ENCODE peak calls at places on chromosome 3, in six cellular contexts. V is GM06990, K is GM12878, I is heart right ventricle, C is AG04450, J is foreskin fibroblast. E is an unnamed sample.

GRCh38 chr3:99394831-99395733 is 243.3 kb upstream of the COL8A1 start:
- DNase-seq in C (peak), V (no peak), K (no peak), J (peak), I (no peak), E (peak)

GRCh38 chr3:75171632-75172230 is 492.4 kb upstream of the FRG2C start:
- DNase-seq in C (no peak), I (no peak), V (no peak), K (no peak), J (peak), E (peak)

GRCh38 chr3:177420643-177421042 is 223.4 kb upstream of the TBL1XR1 start:
- DNase-seq in C (no peak), V (no peak), J (peak), I (no peak), K (no peak), E (peak)

GRCh38 chr3:34000301-34000700 is 201.9 kb downstream of the PDCD6IP start:
- DNase-seq in C (no peak), V (no peak), I (no peak), K (no peak), J (no peak), E (no peak)

GRCh38 chr3:126750760-126751129 is 46.7 kb downstream of the CHCHD6 start:
- DNase-seq in K (no peak), V (no peak), C (no peak), I (no peak), J (no peak), E (peak)

GRCh38 chr3:10738688-10739372 is 77.2 kb upstream of the SLC6A11 start:
- DNase-seq in I (peak), K (no peak), V (peak), J (peak), C (peak), E (peak)

GRCh38 chr3:98784666-98785600 is 21.8 kb downstream of the ST3GAL6 start:
- DNase-seq in J (peak), V (no peak), K (no peak), C (peak), I (no peak), E (peak)

GRCh38 chr3:23611737-23612295 is 193.9 kb upstream of the UBE2E1 start:
- DNase-seq in J (peak), V (no peak), C (peak), K (no peak), I (peak), E (peak)

GRCh38 chr3:58044656-58045055 is 36.4 kb downstream of the FLNB start:
- DNase-seq in I (peak), K (no peak), J (peak), V (no peak), C (no peak), E (no peak)

GRCh38 chr3:124765197-124765596 is 34.9 kb downstream of the UMPS start:
- DNase-seq in V (no peak), C (no peak), K (no peak), J (no peak), I (no peak), E (no peak)

GRCh38 chr3:51705276-51706020 is 1.4 kb upstream of the GRM2 start:
- DNase-seq in C (no peak), V (no peak), J (no peak), I (no peak), K (no peak), E (no peak)

GRCh38 chr3:132787616-132788015 is 65.4 kb upstream of the NPHP3 start:
- DNase-seq in K (no peak), I (peak), C (no peak), V (no peak), J (peak), E (peak)

GRCh38 chr3:36477655-36478054 is 97.4 kb downstream of the STAC start:
- DNase-seq in C (no peak), I (no peak), K (no peak), J (peak), V (no peak), E (no peak)

GRCh38 chr3:67090472-67090871 is 92.4 kb downstream of the KBTBD8 start:
- DNase-seq in V (no peak), I (no peak), K (no peak), J (peak), C (no peak), E (peak)

GRCh38 chr3:110732420-110732819 is 339.2 kb upstream of the NECTIN3 start:
- DNase-seq in J (no peak), C (no peak), K (no peak), V (no peak), I (no peak), E (no peak)

GRCh38 chr3:111080357-111080937 is 8.8 kb downstream of the NECTIN3 start:
- DNase-seq in J (peak), I (no peak), K (no peak), C (peak), V (no peak), E (peak)

GRCh38 chr3:141370065-141370533 is 1.8 kb downstream of the ZBTB38 start:
- DNase-seq in J (peak), C (no peak), I (peak), K (peak), V (peak), E (peak)

GRCh38 chr3:28856796-28857195 is 424.1 kb upstream of the RBMS3 start:
- DNase-seq in J (peak), V (no peak), I (no peak), K (no peak), C (no peak), E (no peak)

GRCh38 chr3:107796786-107797185 is 274.0 kb downstream of the BBX start:
- DNase-seq in C (peak), J (peak), I (no peak), K (no peak), V (no peak), E (peak)

GRCh38 chr3:59127071-59127470 is 77.2 kb upstream of the CFAP20DC start:
- DNase-seq in V (no peak), J (peak), K (no peak), C (peak), I (no peak), E (peak)

GRCh38 chr3:140610544-140610943 is 67.3 kb upstream of the TRIM42 start:
- DNase-seq in K (no peak), I (no peak), J (no peak), V (no peak), C (no peak), E (peak)

GRCh38 chr3:39185326-39185958 is 7.0 kb downstream of the XIRP1 start:
- DNase-seq in C (no peak), K (no peak), V (no peak), I (no peak), J (no peak), E (no peak)

GRCh38 chr3:66037330-66037985 is 1.3 kb downstream of the MAGI1 start:
- DNase-seq in K (no peak), I (peak), C (no peak), V (peak), J (peak), E (peak)

GRCh38 chr3:182179631-182180030 is 467.9 kb downstream of the SOX2 start:
- DNase-seq in J (no peak), V (no peak), I (no peak), C (no peak), K (no peak), E (no peak)

GRCh38 chr3:194814878-194815357 is 129.2 kb downstream of the FAM43A start:
- DNase-seq in C (no peak), V (no peak), K (no peak), J (peak), I (peak), E (no peak)

GRCh38 chr3:120144267-120144666 is 50.0 kb upstream of the GSK3B start:
- DNase-seq in C (no peak), I (no peak), J (peak), K (no peak), V (no peak), E (peak)

GRCh38 chr3:43298292-43298691 is 12.0 kb downstream of the SNRK start:
- DNase-seq in V (no peak), I (no peak), C (no peak), K (no peak), J (no peak), E (no peak)

GRCh38 chr3:50230833-50231125 is 5.2 kb upstream of the GNAI2 start:
- DNase-seq in V (no peak), C (no peak), K (no peak), J (peak), I (no peak), E (no peak)

GRCh38 chr3:30496496-30496966 is 109.9 kb upstream of the TGFBR2 start:
- DNase-seq in I (no peak), C (peak), J (peak), V (no peak), K (no peak), E (peak)

GRCh38 chr3:42996633-42997075 is 17.5 kb downstream of the GASK1A start:
- DNase-seq in C (no peak), J (no peak), K (no peak), V (no peak), I (no peak), E (no peak)

GRCh38 chr3:23041918-23042696 is 161.0 kb upstream of the UBE2E2 start:
- DNase-seq in C (no peak), K (no peak), J (no peak), V (no peak), I (no peak), E (peak)

GRCh38 chr3:159170436-159171003 is 368.7 kb downstream of the MFSD1 start:
- DNase-seq in J (peak), I (no peak), K (no peak), V (no peak), C (no peak), E (peak)

GRCh38 chr3:62636235-62636826 is 238.9 kb downstream of the CADPS start:
- DNase-seq in I (no peak), K (no peak), C (no peak), V (no peak), J (peak), E (no peak)

GRCh38 chr3:49119439-49119838 is 1.2 kb downstream of the USP19 start:
- DNase-seq in V (no peak), I (no peak), K (no peak), C (no peak), J (peak), E (no peak)

GRCh38 chr3:14827776-14828175 is 9.0 kb downstream of the FGD5 start:
- DNase-seq in J (no peak), C (no peak), I (no peak), V (no peak), K (no peak), E (no peak)

DNA sequence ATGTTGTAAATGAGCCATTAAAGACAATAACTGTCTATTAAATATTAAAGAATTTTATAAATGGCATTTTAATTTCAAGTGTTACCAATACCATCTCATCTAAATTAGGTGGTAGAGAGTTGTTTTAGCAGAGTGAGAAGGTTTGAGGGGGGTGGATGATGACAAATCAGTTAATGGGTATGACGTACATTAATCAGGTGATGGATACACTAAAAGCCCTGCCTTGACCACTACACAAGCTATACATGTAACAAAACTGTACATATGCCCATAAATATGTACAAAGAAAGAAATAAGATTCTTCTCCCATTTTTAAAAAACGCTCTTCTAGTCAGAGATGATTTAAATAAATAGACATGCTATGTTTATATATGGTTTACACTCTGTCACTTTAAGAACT is 40.0 kb downstream of the TAFA4 start:
- DNase-seq in V (no peak), K (no peak), I (no peak), C (no peak), J (no peak), E (no peak)
- TF ChIP-seq CTCF in V (no peak), K (no peak), I (no peak), C (no peak), J (no peak), E (no peak)

GRCh38 chr3:46812237-46812791 is 50.9 kb downstream of the MYL3 start:
- DNase-seq in V (peak), I (peak), J (peak), K (no peak), C (no peak), E (peak)

DNA sequence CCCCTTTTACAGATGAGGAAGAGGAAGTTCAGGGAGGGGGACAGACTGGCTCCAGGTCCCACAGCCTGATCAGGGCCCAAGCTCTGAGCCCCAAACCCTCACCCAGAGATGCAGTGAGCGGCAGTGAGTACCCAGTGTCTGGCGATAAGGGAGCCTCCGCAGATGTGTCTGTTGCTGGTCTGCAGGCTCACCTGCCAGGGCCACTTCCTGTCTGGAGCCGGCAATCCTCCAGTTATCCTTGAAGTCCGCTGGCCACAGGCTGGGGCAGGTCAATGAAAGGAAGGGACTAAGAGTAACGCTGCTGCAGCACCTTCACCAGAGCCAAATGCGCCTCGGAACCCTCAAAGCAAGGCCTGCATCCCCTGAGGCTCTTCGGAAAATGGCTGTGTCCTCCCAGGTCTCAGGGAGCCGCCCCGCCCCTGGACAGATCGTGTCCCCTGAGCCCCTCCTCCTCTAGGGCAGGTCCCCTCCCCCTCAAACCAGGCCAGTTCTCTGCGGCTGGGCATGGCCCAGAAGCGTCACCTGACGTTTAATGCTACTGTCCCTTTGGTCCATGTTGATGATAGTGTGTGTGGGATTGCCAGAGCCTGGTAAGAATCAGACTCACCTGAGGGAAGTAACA is 51.5 kb downstream of the MYL3 start:
- DNase-seq in K (no peak), I (no peak), V (no peak), C (no peak), J (no peak), E (no peak)
- H3K4me3 ChIP-seq in K (no peak), I (no peak), V (no peak), C (no peak), J (no peak), E (no peak)

GRCh38 chr3:113535898-113536297 is 3.5 kb downstream of the SIDT1 start:
- DNase-seq in I (no peak), K (no peak), J (no peak), C (no peak), V (no peak), E (no peak)
- TF ChIP-seq CTCF in I (no peak), K (peak), J (no peak), C (peak), V (peak), E (peak)

DNA sequence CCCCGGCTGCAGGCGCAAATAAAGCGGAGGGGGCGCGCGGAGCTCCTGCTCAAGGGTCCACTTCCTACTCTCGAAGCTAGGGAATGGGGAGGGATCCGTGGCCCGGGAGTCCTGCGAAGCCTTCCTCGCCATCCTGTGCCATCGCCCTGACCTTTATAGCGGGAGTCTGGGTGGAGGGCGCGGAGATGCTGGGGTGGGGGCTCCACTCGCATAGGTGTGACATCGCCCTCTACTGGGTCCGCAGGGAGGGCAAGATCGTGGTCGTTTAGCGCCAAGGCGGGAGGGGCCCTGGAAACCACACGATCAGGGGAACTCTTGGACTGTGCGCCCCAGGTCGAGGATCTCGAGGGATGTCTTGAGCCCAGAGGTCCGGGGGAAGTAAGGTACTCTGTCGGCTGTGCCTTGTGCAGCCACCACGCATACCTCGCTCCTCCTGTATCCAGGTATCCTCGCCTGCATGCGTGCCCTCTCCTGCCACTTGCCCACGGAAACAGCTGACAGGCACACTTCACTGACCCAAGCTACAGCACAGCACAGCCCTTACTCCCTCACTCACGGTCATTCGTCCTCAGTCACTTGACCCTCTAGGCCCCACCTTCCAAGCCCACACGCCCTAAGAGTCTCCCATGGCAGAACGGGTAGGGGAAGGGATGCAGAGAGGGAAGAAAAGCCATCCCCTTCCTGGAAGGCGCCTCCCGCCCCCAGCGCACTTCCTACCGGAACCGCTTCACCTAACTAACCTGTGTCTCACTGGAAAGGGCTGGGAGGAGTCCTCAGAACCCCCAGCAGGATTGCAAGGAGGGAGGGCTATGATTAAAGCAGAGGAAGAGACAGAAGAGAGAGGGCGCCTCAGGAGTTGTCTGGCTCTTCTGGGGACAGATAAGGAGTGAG is 22.7 kb downstream of the EPHB3 start:
- DNase-seq in J (no peak), C (no peak), V (no peak), I (no peak), K (no peak), E (no peak)
- H3K4me3 ChIP-seq in J (no peak), C (peak), V (no peak), I (peak), K (no peak), E (peak)

GRCh38 chr3:122245513-122246174 is 62.2 kb downstream of the CASR start:
- DNase-seq in V (no peak), K (no peak), C (peak), I (no peak), J (peak), E (peak)
- TF ChIP-seq CTCF in V (no peak), K (peak), C (peak), I (no peak), J (no peak), E (no peak)

GRCh38 chr3:53243165-53243564 is 12.7 kb downstream of the TKT start:
- DNase-seq in V (no peak), K (no peak), J (peak), C (no peak), I (no peak), E (peak)
- H3K4me3 ChIP-seq in V (no peak), K (no peak), J (no peak), C (no peak), I (no peak), E (no peak)

GRCh38 chr3:152540120-152540519 is 271.4 kb downstream of the MBNL1 start:
- DNase-seq in C (no peak), V (no peak), I (no peak), J (no peak), K (no peak), E (no peak)

GRCh38 chr3:152538518-152538917 is 269.8 kb downstream of the MBNL1 start:
- DNase-seq in I (no peak), J (peak), V (no peak), C (no peak), K (no peak), E (peak)

GRCh38 chr3:152539191-152539764 is 270.5 kb downstream of the MBNL1 start:
- DNase-seq in V (no peak), K (no peak), C (no peak), I (no peak), J (no peak), E (no peak)
- TF ChIP-seq CTCF in V (peak), K (peak), C (no peak), I (no peak), J (no peak), E (peak)

DNA sequence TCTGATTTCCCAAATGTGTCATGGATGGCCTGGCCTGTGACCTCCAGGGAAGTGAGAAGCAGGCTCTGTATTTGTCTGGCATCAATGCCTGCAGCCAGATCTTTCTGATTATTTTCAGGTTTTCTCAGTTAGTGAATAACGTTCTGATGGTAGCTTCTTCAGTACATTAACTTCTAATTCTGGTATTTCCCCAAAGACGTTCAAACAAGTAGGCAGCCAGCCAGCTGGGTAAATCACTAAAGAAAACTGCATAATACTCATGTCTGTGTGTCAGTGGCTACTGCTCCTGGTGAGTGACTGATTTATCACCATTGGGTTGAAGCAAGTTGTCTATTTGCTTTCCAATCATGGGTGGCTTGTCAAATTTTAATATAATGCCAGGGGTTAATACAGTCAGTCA is 162.6 kb upstream of the PFN2 start:
- DNase-seq in J (peak), C (no peak), K (no peak), V (no peak), I (no peak), E (no peak)
- H3K4me3 ChIP-seq in J (no peak), C (no peak), K (no peak), V (no peak), I (no peak), E (no peak)

DNA sequence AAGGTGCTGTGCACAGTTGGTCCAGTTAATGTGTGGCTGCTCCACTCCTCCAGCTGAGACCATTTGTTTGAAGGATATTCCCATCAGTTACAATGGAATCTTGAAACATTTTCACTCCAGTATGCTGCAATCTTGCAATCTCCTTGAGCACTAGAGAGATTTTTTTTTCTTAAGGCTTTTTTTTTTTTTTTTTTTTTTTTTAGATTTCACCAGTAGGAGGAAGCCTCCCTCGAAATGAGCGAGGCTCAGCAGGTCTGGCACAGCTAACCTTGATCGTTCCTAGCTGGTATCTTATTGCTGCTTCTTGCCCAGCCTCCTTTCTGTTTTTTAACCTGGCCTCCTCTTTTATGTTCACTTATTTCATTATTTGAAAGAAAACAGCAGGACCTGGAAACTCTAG is 48.1 kb downstream of the RAP2B start:
- DNase-seq in V (no peak), C (no peak), J (peak), K (no peak), I (no peak), E (peak)
- TF ChIP-seq CTCF in V (no peak), C (no peak), J (no peak), K (no peak), I (no peak), E (peak)

E was measured in choroid plexus epithelial cell.